ENCODE peak calls at places on chromosome 9, in nine cellular contexts. Z, O, T, J, M, N, L, B and S are unnamed samples.

GRCh38 chr9:16816006-16816405 is 54.5 kb downstream of the BNC2 start:
- DNase-seq in Z (no peak), O (no peak), T (no peak), J (no peak), M (no peak), N (no peak), L (no peak), B (no peak), S (no peak)

GRCh38 chr9:12862596-12862995 is 87.8 kb downstream of the LURAP1L start:
- DNase-seq in Z (no peak), O (peak), T (no peak), J (no peak), M (no peak), N (no peak), L (no peak), B (no peak), S (no peak)

GRCh38 chr9:129322641-129323375 is 144.7 kb upstream of the IER5L start:
- DNase-seq in Z (peak), O (no peak), T (no peak), J (no peak), M (no peak), N (no peak), L (no peak), B (no peak), S (no peak)

GRCh38 chr9:126523621-126524111 is 90.1 kb upstream of the LMX1B start:
- DNase-seq in Z (peak), O (no peak), T (no peak), J (no peak), M (no peak), N (no peak), L (no peak), B (no peak), S (no peak)

GRCh38 chr9:20614602-20615216 is 7.6 kb downstream of the MLLT3 start:
- DNase-seq in Z (no peak), O (no peak), T (no peak), J (no peak), M (no peak), N (no peak), L (no peak), B (no peak), S (no peak)

GRCh38 chr9:121372563-121373400 is 2.7 kb upstream of the STOM start:
- DNase-seq in Z (peak), O (peak), T (no peak), J (no peak), M (no peak), N (no peak), L (no peak), B (no peak), S (no peak)

GRCh38 chr9:137063311-137064026 is 6.9 kb downstream of the SAPCD2 start:
- DNase-seq in Z (no peak), O (no peak), T (no peak), J (no peak), M (no peak), N (no peak), L (no peak), B (no peak), S (no peak)

GRCh38 chr9:116000748-116001329 is 152.8 kb upstream of the PAPPA start:
- DNase-seq in Z (no peak), O (no peak), T (peak), J (no peak), M (no peak), N (no peak), L (no peak), B (peak), S (no peak)

GRCh38 chr9:121694582-121694981 is 43.1 kb downstream of the DAB2IP start:
- DNase-seq in Z (peak), O (no peak), T (no peak), J (no peak), M (no peak), N (no peak), L (no peak), B (no peak), S (no peak)

GRCh38 chr9:110101531-110102161 is 106.3 kb downstream of the C9orf152 start:
- DNase-seq in Z (no peak), O (no peak), T (no peak), J (no peak), M (no peak), N (no peak), L (no peak), B (no peak), S (peak)

GRCh38 chr9:88994820-88995180 is 3.5 kb downstream of the S1PR3 start:
- DNase-seq in Z (no peak), O (peak), T (no peak), J (no peak), M (no peak), N (no peak), L (no peak), B (no peak), S (no peak)

GRCh38 chr9:93598647-93599241 is 22.4 kb downstream of the PHF2 start:
- DNase-seq in Z (no peak), O (peak), T (no peak), J (no peak), M (no peak), N (no peak), L (no peak), B (no peak), S (no peak)

GRCh38 chr9:112571624-112572341 is 85.2 kb downstream of the KIAA1958 start:
- DNase-seq in Z (no peak), O (no peak), T (no peak), J (no peak), M (no peak), N (no peak), L (no peak), B (no peak), S (no peak)

GRCh38 chr9:99431103-99431502 is 209.0 kb downstream of the SEC61B start:
- DNase-seq in Z (no peak), O (no peak), T (no peak), J (no peak), M (no peak), N (peak), L (no peak), B (no peak), S (no peak)

GRCh38 chr9:73701415-73702057 is 549.9 kb downstream of the ANXA1 start:
- DNase-seq in Z (no peak), O (no peak), T (no peak), J (no peak), M (no peak), N (no peak), L (no peak), B (no peak), S (no peak)

GRCh38 chr9:115687356-115687755 is 466.2 kb upstream of the PAPPA start:
- DNase-seq in Z (no peak), O (no peak), T (no peak), J (no peak), M (no peak), N (no peak), L (no peak), B (no peak), S (no peak)

GRCh38 chr9:112443200-112443599 is 43.4 kb upstream of the KIAA1958 start:
- DNase-seq in Z (no peak), O (peak), T (peak), J (no peak), M (no peak), N (peak), L (no peak), B (peak), S (no peak)

GRCh38 chr9:16571127-16571848 is 299.2 kb downstream of the BNC2 start:
- DNase-seq in Z (no peak), O (no peak), T (no peak), J (no peak), M (no peak), N (no peak), L (no peak), B (no peak), S (no peak)

GRCh38 chr9:34646211-34647083 is at the start of gene GALT:
- DNase-seq in Z (peak), O (peak), T (peak), J (peak), M (no peak), N (peak), L (peak), B (peak), S (peak)

GRCh38 chr9:136624184-136624951 is 38.3 kb upstream of the EGFL7 start:
- DNase-seq in Z (no peak), O (no peak), T (no peak), J (no peak), M (no peak), N (no peak), L (no peak), B (no peak), S (no peak)

GRCh38 chr9:135990468-135991429 is 29.6 kb upstream of the UBAC1 start:
- DNase-seq in Z (no peak), O (peak), T (peak), J (no peak), M (no peak), N (peak), L (no peak), B (peak), S (no peak)

GRCh38 chr9:121266356-121266755 is 1.6 kb upstream of the GSN start:
- DNase-seq in Z (no peak), O (no peak), T (no peak), J (no peak), M (no peak), N (no peak), L (no peak), B (no peak), S (no peak)

GRCh38 chr9:122261469-122261881 is 3.2 kb downstream of the RBM18 start:
- DNase-seq in Z (peak), O (peak), T (no peak), J (no peak), M (peak), N (no peak), L (no peak), B (no peak), S (no peak)

GRCh38 chr9:6270896-6271295 is 55.3 kb downstream of the IL33 start:
- DNase-seq in Z (no peak), O (no peak), T (no peak), J (no peak), M (no peak), N (no peak), L (no peak), B (no peak), S (no peak)

GRCh38 chr9:116897181-116897580 is 210.1 kb downstream of the TRIM32 start:
- DNase-seq in Z (no peak), O (no peak), T (no peak), J (no peak), M (no peak), N (no peak), L (no peak), B (no peak), S (no peak)

GRCh38 chr9:134435527-134436355 is 109.5 kb downstream of the RXRA start:
- DNase-seq in Z (no peak), O (no peak), T (no peak), J (no peak), M (no peak), N (peak), L (no peak), B (no peak), S (no peak)

GRCh38 chr9:124420991-124421543 is 5.8 kb upstream of the PSMB7 start:
- DNase-seq in Z (peak), O (no peak), T (peak), J (no peak), M (no peak), N (no peak), L (no peak), B (peak), S (no peak)

GRCh38 chr9:133494636-133495326 is 15.9 kb upstream of the SLC2A6 start:
- DNase-seq in Z (no peak), O (no peak), T (no peak), J (no peak), M (no peak), N (no peak), L (no peak), B (no peak), S (no peak)

GRCh38 chr9:14908221-14909206 is 1.7 kb downstream of the FREM1 start:
- DNase-seq in Z (no peak), O (no peak), T (peak), J (no peak), M (no peak), N (no peak), L (no peak), B (no peak), S (no peak)